ENCODE peak calls at places on chromosomes 6 and 20, in four cellular contexts. N, R, T and Z are unnamed samples.

GRCh38 chr20:36836591-36837329 is 39.2 kb upstream of the TLDC2 start:
- DNase-seq in N (peak; percentile 96), R (peak; percentile 83), T (peak; percentile 70), Z (no peak)

GRCh38 chr20:1418335-1418734 is 25.5 kb upstream of the FKBP1A start:
- DNase-seq in N (no peak), R (no peak), T (no peak), Z (no peak)

GRCh38 chr6:113103618-113104390 is 753.3 kb upstream of the MARCKS start:
- DNase-seq in N (no peak), R (no peak), T (no peak), Z (no peak)

GRCh38 chr6:169070506-169071176 is 183.0 kb downstream of the THBS2 start:
- DNase-seq in N (no peak), R (peak; percentile 65), T (no peak), Z (no peak)

GRCh38 chr6:108364470-108364869 is 69.6 kb downstream of the AFG1L start:
- DNase-seq in N (no peak), R (no peak), T (no peak), Z (no peak)

GRCh38 chr6:4327841-4328240 is 192.5 kb upstream of the ECI2 start:
- DNase-seq in N (no peak), R (no peak), T (no peak), Z (no peak)

GRCh38 chr6:98840385-98840784 is 6.0 kb downstream of the POU3F2 start:
- DNase-seq in N (no peak), R (no peak), T (no peak), Z (no peak)

GRCh38 chr6:84227044-84227433 is 404 bp downstream of the CEP162 start:
- DNase-seq in N (peak; percentile 42), R (no peak), T (no peak), Z (no peak)

GRCh38 chr6:75204222-75204958 is 1.5 kb downstream of the COL12A1 start:
- DNase-seq in N (peak; percentile 92), R (peak; percentile 72), T (no peak), Z (peak; percentile 24)

GRCh38 chr6:101393291-101394251 is at the start of gene GRIK2:
- DNase-seq in N (peak; percentile 82), R (peak; percentile 25), T (no peak), Z (no peak)

GRCh38 chr6:34234667-34235604 is 1.7 kb upstream of the HMGA1 start:
- DNase-seq in N (peak; percentile 98), R (peak; percentile 62), T (no peak), Z (no peak)

GRCh38 chr20:63835031-63835858 is 4.2 kb upstream of the ZBTB46 start:
- DNase-seq in N (peak; percentile 98), R (peak; percentile 85), T (no peak), Z (no peak)

GRCh38 chr20:21395666-21396044 is 1.7 kb downstream of the NKX2-4 start:
- DNase-seq in N (peak; percentile 71), R (no peak), T (no peak), Z (no peak)

GRCh38 chr20:64261138-64261537 is 5.6 kb downstream of the PCMTD2 start:
- DNase-seq in N (no peak), R (no peak), T (no peak), Z (no peak)

GRCh38 chr6:87543836-87544735 is 45.7 kb downstream of the RARS2 start:
- DNase-seq in N (no peak), R (no peak), T (no peak), Z (no peak)

GRCh38 chr20:43824699-43825402 is 89.8 kb upstream of the TOX2 start:
- DNase-seq in N (peak; percentile 75), R (no peak), T (no peak), Z (no peak)

GRCh38 chr6:34709386-34709785 is 12.8 kb upstream of the ILRUN start:
- DNase-seq in N (no peak), R (peak; percentile 20), T (no peak), Z (no peak)

GRCh38 chr6:170441316-170441715 is 111.8 kb downstream of the PSMB1 start:
- DNase-seq in N (no peak), R (no peak), T (no peak), Z (no peak)

DNA sequence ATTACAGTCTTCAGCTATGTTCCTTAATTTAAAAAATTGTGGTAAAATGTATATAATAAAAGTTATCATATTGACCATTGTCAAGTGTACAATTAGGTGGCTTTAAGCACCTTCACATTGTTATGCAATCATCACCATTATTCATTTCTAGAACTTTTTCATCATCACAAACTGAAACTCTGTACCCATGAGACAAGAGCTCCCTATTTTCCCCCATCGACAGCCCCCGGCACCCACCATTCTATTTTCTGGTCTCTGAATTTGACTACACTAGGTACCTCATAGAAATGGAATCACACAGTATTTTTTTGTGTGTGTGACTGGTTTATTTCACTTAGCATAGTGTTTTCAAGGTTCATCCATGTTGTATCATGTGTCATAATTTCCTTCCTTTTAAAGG is 39.7 kb upstream of the FYN start:
- DNase-seq in N (no peak), R (no peak), T (no peak), Z (no peak)
- TF ChIP-seq POLR2AphosphoS5 in N (no peak), R (no peak), T (no peak), Z (no peak)

GRCh38 chr6:162230147-162230752 is 497.3 kb downstream of the PRKN start:
- DNase-seq in N (no peak), R (no peak), T (no peak), Z (no peak)

GRCh38 chr6:162237331-162237730 is 490.2 kb downstream of the PRKN start:
- DNase-seq in N (no peak), R (no peak), T (no peak), Z (no peak)

GRCh38 chr6:162239330-162239729 is 488.2 kb downstream of the PRKN start:
- DNase-seq in N (no peak), R (no peak), T (no peak), Z (no peak)

GRCh38 chr6:162238675-162239074 is 488.9 kb downstream of the PRKN start:
- DNase-seq in N (no peak), R (no peak), T (no peak), Z (no peak)

DNA sequence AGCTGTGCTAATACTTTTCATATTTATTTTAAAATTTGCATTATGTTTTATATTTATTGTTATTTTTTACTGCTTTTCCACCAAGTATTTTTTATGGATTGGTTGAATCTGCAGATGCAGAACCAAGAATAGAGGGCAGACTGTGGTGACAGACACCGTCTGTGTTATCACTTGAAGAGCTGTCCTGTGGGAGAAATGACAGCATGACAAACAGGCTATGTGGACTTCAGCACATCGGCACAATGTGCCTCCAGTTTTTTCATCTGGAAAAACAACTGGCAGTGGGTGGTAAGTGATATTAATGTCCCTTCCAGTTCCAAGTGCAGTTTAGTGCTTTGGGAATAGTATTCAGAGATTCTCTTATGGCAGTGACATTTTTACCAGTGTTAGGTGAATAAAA is 492.9 kb downstream of the PRKN start:
- DNase-seq in N (no peak), R (no peak), T (no peak), Z (no peak)
- TF ChIP-seq POLR2AphosphoS5 in N (no peak), R (no peak), T (no peak), Z (no peak)

GRCh38 chr6:43119456-43119855 is 43.3 kb downstream of the PTK7 start:
- DNase-seq in N (no peak), R (no peak), T (no peak), Z (no peak)

GRCh38 chr6:43123691-43124314 is 47.3 kb upstream of the SRF start:
- DNase-seq in N (peak; percentile 51), R (no peak), T (no peak), Z (no peak)

GRCh38 chr6:43122146-43122545 is 46.0 kb downstream of the PTK7 start:
- DNase-seq in N (no peak), R (no peak), T (no peak), Z (no peak)

GRCh38 chr6:43120101-43120730 is 44.1 kb downstream of the PTK7 start:
- DNase-seq in N (no peak), R (no peak), T (no peak), Z (no peak)

DNA sequence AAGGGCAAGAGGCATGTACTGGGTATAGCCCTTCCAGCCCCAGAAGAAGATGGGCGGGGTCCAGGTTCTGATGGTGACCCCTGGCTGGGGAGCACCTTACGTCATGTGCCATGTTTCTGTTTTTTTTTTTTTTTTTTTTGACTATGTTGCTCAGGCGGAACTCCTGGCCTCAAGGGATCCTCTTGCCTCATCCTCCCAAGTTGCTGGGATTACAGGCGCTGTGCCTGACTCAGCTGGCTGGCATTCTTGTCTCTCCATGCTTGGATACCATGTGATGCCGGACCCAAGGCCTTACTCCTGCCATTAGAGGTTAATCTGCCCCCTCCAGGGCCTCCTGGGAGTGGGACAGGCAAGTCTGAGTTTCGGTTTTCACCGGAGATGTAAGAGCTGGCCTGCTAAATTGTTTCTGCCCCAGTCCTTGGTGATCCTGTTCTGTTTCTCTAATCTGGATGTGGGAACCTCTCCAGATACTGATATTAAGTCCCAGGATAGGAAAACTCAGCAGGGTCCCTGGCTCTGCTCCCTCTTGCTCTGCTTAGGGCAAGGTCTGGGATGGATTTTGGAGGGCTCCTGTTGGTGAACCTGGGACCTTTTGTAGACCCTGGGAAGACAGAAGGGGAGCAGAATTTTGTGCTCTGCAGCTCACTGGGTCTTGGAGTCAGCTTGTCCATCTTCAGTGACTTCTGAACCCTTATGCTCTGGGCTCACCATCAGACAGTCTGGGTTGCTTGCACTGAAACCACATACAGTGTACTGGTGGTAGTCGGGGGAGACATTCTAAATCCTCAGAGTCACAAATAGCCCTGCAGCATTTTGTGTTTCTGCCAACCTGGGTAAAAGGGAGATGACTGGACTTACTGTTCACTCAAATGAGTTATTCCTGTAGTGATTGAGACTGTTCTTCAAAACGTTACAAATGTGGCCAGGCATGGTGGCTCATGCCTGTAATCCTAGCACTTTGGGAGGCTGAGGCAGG is 45.1 kb downstream of the PTK7 start:
- DNase-seq in N (no peak), R (peak; percentile 41), T (no peak), Z (no peak)
- TF ChIP-seq POLR2AphosphoS5 in N (no peak), R (no peak), T (no peak), Z (no peak)

GRCh38 chr6:45297302-45297701 is 30.8 kb upstream of the RUNX2 start:
- DNase-seq in N (no peak), R (no peak), T (no peak), Z (no peak)

GRCh38 chr6:45301348-45302142 is 26.6 kb upstream of the RUNX2 start:
- DNase-seq in N (no peak), R (no peak), T (no peak), Z (no peak)

GRCh38 chr6:45302832-45303231 is 25.3 kb upstream of the RUNX2 start:
- DNase-seq in N (no peak), R (no peak), T (no peak), Z (no peak)

GRCh38 chr6:45299096-45299581 is 29.0 kb upstream of the RUNX2 start:
- DNase-seq in N (no peak), R (no peak), T (no peak), Z (no peak)

GRCh38 chr6:45300776-45301175 is 27.4 kb upstream of the RUNX2 start:
- DNase-seq in N (no peak), R (no peak), T (no peak), Z (no peak)
- TF ChIP-seq POLR2AphosphoS5 in N (no peak), R (no peak), T (no peak), Z (no peak)

DNA sequence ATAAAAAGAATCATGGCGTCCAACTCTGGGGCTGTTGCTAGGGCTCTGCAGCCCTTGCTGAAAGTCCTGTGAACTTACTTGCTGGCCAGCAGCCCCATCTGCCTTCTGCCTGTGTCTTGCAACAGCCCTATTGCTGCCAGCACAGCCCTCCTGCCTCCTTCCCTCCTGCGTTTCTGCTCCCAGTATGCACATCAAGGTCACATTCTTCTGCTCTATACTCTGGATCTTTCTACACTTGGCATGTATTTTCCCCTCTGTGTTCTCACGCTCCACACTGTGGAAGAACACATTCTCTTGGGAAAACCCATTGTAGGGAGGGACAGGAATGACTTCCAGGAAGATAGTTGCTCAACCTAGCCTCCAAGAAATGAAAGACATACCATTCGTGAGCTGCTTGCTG is 80.9 kb upstream of the PHACTR2 start:
- DNase-seq in N (peak; percentile 21), R (no peak), T (no peak), Z (no peak)
- TF ChIP-seq POLR2AphosphoS5 in N (no peak), R (no peak), T (no peak), Z (no peak)